ENCODE peak calls at places on chromosomes 7 and 10, in six cellular contexts. H is CD8-positive, alpha-beta T cell; E is prostate gland; R is ascending aorta; B is choroid plexus epithelial cell; O is astrocyte. L is an unnamed sample.

GRCh38 chr10:77267703-77268630 is 369.6 kb downstream of the KCNMA1 start:
- DNase-seq in H (no peak), E (no peak), R (no peak), B (no peak), O (peak; percentile 71), L (no peak)

GRCh38 chr10:104323085-104323484 is 15.2 kb downstream of the ITPRIP start:
- DNase-seq in H (no peak), E (no peak), R (no peak), B (peak; percentile 18), O (no peak), L (no peak)

GRCh38 chr7:131381069-131381838 is 53.6 kb downstream of the MKLN1 start:
- DNase-seq in H (no peak), E (no peak), R (no peak), B (peak; percentile 57), O (peak; percentile 64), L (peak; percentile 21)

GRCh38 chr7:28872226-28872625 is 85.9 kb downstream of the TRIL start:
- DNase-seq in H (no peak), E (no peak), R (no peak), B (no peak), O (no peak), L (peak; percentile 90)

GRCh38 chr7:12030116-12030515 is 181.0 kb upstream of the TMEM106B start:
- DNase-seq in H (no peak), E (no peak), R (no peak), B (peak; percentile 83), O (peak; percentile 85), L (no peak)

GRCh38 chr10:104045151-104046089 is 40.3 kb downstream of the COL17A1 start:
- DNase-seq in H (peak; percentile 34), E (no peak), R (no peak), B (peak; percentile 91), O (peak; percentile 44), L (no peak)

GRCh38 chr10:1404953-1405260 is 332.4 kb downstream of the ADARB2 start:
- DNase-seq in H (peak; percentile 41), E (no peak), R (no peak), B (no peak), O (no peak), L (no peak)

GRCh38 chr7:37354661-37355131 is 94.0 kb downstream of the ELMO1 start:
- DNase-seq in H (no peak), E (no peak), R (peak; percentile 68), B (peak; percentile 30), O (peak; percentile 8), L (no peak)

GRCh38 chr10:99930731-99931550 is 78.8 kb downstream of the DNMBP start:
- DNase-seq in H (no peak), E (peak; percentile 93), R (no peak), B (peak; percentile 44), O (peak; percentile 81), L (peak; percentile 94)

GRCh38 chr10:92241158-92241500 is 49.7 kb downstream of the CPEB3 start:
- DNase-seq in H (no peak), E (no peak), R (no peak), B (peak; percentile 53), O (peak; percentile 10), L (no peak)

GRCh38 chr7:38673795-38674194 is 42.6 kb upstream of the AMPH start:
- DNase-seq in H (no peak), E (no peak), R (no peak), B (peak; percentile 95), O (peak; percentile 11), L (peak; percentile 97)

DNA sequence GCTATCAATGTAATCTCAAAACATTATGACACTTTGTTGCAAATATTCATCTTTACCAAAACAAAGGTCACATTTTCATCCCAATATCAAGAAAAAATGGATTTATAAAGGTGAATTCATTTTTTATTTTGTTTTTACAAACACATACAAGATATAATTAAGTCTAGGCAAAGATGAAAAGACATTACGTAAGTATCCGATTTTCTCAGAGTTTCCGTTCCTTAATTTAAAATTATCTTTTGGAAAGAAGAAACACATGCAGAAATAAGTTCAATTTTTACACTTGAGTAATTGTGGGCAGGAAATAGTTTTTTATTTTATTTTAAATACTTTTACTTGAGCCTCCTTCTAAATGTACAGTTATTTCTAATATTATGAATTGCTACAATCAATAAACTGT is 24.6 kb downstream of the RTKN2 start:
- DNase-seq in H (no peak), E (no peak), R (no peak), B (no peak), O (no peak), L (no peak)
- H3K4me3 ChIP-seq in H (no peak overlapping the region), E (no peak overlapping the region), R (no peak overlapping the region), B (no peak overlapping the region), O (no peak overlapping the region), L (peak overlapping the region; percentile 45)

GRCh38 chr10:96513686-96514551 is at the start of gene TLL2:
- DNase-seq in H (peak; percentile 66), E (peak; percentile 87), R (peak; percentile 46), B (peak; percentile 89), O (peak; percentile 81), L (peak; percentile 83)

GRCh38 chr10:96512524-96512991 is 1.2 kb downstream of the TLL2 start:
- DNase-seq in H (no peak), E (no peak), R (no peak), B (peak; percentile 28), O (no peak), L (no peak)

GRCh38 chr10:96512997-96513685 is 585 bp downstream of the TLL2 start:
- DNase-seq in H (no peak), E (no peak), R (no peak), B (peak; percentile 45), O (no peak), L (no peak)

GRCh38 chr10:96509017-96509641 is 4.6 kb downstream of the TLL2 start:
- DNase-seq in H (no peak), E (no peak), R (no peak), B (peak; percentile 95), O (peak; percentile 91), L (peak; percentile 59)

DNA sequence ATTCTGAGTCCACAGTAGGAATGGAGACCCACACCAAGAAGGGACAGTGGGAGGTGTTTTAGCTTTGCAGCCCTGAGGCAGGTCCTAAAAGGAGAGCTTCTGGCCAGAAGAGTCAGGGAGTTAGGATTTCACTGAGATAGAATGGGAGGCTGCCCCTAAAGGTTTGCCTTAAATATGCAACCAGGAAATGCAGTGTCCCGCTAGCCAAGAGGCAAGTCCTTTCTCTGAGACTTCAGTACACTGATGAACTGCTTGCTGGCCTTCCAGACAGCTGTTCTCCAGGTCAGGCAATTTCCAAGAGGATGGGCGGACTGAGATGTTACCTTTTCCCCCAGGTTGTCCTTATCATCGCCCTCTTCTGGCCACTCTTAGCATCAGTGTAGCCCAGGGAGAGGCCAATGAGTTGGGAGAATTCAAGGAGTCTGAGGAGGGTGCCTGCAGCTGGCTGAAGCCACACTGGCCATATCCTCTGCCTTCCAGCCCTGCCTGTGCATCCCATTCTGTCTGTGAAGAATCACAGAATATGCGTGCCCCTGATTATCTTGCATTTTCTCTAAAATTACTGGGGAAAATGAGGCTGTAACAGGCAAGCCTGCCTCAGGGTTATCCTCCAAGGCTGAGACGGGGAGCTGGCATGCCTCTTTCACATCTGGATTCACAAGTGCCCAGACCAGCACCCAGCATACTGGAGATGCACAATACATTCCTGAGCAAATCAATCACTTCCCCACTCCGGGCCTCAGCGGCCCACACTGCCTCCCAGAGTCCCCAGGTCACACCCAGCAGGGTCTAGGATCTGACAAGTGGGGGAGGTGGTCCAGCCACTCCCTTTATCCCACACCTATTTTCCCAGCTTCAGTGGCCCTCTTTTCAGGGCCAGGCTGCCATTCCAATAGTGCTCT is 2.4 kb downstream of the TLL2 start:
- DNase-seq in H (no peak), E (peak; percentile 36), R (no peak), B (peak; percentile 57), O (no peak), L (peak; percentile 46)
- TF ChIP-seq CTCF in H (no peak), E (no peak), R (no peak), B (peak; percentile 83), O (peak; percentile 56), L (peak; percentile 67)

GRCh38 chr7:122303522-122303970 is 1.0 kb downstream of the FEZF1 start:
- DNase-seq in H (no peak), E (no peak), R (no peak), B (no peak), O (no peak), L (no peak)

GRCh38 chr7:122302826-122303521 is 1.6 kb downstream of the FEZF1 start:
- DNase-seq in H (no peak), E (no peak), R (no peak), B (no peak), O (no peak), L (no peak)

GRCh38 chr7:122304996-122305421 is 459 bp upstream of the FEZF1 start:
- DNase-seq in H (no peak), E (no peak), R (no peak), B (peak; percentile 29), O (no peak), L (peak; percentile 13)

GRCh38 chr7:122304604-122304975 is at the start of gene FEZF1:
- DNase-seq in H (no peak), E (peak; percentile 58), R (no peak), B (no peak), O (no peak), L (peak; percentile 32)

GRCh38 chr7:122303971-122304603 is 463 bp downstream of the FEZF1 start:
- DNase-seq in H (no peak), E (no peak), R (no peak), B (no peak), O (no peak), L (no peak)
- H3K4me3 ChIP-seq in H (no peak overlapping the region), E (no peak overlapping the region), R (peak overlapping the region; percentile 49), B (no peak overlapping the region), O (peak overlapping the region; percentile 20), L (no peak overlapping the region)

GRCh38 chr7:105012503-105013282 is 1.3 kb upstream of the KMT2E start:
- DNase-seq in H (peak; percentile 100), E (peak; percentile 99), R (peak; percentile 98), B (peak; percentile 99), O (peak; percentile 93), L (peak; percentile 91)

GRCh38 chr7:105015631-105015965 is 1.6 kb downstream of the KMT2E start:
- DNase-seq in H (no peak), E (peak; percentile 61), R (no peak), B (peak; percentile 53), O (no peak), L (no peak)

GRCh38 chr7:105014725-105015630 is 973 bp downstream of the KMT2E start:
- DNase-seq in H (peak; percentile 67), E (peak; percentile 60), R (no peak), B (peak; percentile 56), O (peak; percentile 18), L (peak; percentile 58)

GRCh38 chr7:105013283-105013817 is 655 bp upstream of the KMT2E start:
- DNase-seq in H (peak; percentile 97), E (peak; percentile 90), R (peak; percentile 86), B (peak; percentile 97), O (peak; percentile 84), L (peak; percentile 84)

DNA sequence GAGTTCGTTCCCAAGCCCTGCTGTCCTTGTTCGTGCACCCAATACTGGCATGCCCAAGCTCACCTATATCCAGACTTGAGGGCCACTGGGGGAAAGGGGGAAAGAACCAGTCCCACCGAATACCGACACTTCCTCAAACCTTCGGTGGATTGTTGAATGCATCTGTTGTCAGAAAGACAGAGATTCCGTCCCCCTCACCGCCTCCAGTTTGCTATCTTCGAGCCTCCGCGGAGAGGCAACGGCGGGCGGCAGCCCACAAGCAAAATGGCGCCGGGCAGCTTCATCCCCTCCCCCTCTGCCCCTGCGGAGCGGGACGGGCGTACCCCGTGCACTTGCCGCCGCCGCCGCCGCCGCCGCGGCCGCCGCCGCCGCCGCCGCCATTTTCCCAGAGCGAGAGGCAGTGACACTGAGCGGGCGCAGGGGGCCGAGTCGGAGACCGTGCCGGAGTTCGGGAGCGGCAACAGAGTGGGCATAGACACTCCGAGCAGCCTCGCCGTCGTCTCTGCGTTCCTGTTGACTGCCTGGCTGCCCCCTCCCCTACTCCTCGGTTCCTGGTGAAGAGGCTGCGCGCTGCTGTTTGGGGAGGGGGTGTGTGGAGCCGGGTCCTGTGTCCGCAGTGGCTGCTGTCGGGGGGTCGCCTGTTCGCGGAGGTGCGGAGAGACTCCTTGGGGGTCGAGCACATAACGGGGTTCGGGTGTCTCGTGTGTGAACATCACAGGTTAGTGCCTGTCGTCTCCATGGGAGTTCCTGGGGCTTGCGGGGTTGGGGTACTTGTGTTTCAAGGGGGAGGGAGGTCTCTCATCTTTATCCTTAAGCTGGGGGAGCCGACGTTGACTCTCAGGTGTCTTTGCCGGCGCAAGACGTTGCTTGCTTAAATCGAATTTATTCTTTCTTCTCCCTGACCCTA is at the start of gene KMT2E:
- DNase-seq in H (peak; percentile 96), E (peak; percentile 82), R (peak; percentile 42), B (peak; percentile 89), O (peak; percentile 54), L (peak; percentile 54)
- TF ChIP-seq CTCF in H (no peak), E (no peak), R (peak; percentile 31), B (peak; percentile 20), O (no peak), L (no peak)

L was measured in bronchial epithelial cell.